ENCODE peak calls at places on chromosome 6, in four cellular contexts. K is lower lobe of right lung, E is tibial nerve, A is GM23338. I is an unnamed sample.

GRCh38 chr6:26568601-26569432 is 27.9 kb upstream of the ABT1 start:
- DNase-seq in K (peak), E (peak), A (peak), I (peak)

GRCh38 chr6:55758156-55758942 is 117.0 kb downstream of the BMP5 start:
- DNase-seq in K (no peak), E (no peak), A (no peak), I (no peak)

GRCh38 chr6:121925024-121925423 is 474.4 kb upstream of the HSF2 start:
- DNase-seq in K (no peak), E (no peak), A (no peak), I (no peak)

GRCh38 chr6:13818341-13818740 is 4.0 kb upstream of the MCUR1 start:
- DNase-seq in K (no peak), E (no peak), A (peak), I (no peak)

GRCh38 chr6:145502417-145502816 is 232.9 kb downstream of the EPM2A start:
- DNase-seq in K (no peak), E (no peak), A (no peak), I (no peak)

GRCh38 chr6:88629838-88630462 is 333.5 kb downstream of the RNGTT start:
- DNase-seq in K (no peak), E (no peak), A (peak), I (no peak)

GRCh38 chr6:48068326-48069191 is 42.4 kb downstream of the PTCHD4 start:
- DNase-seq in K (no peak), E (no peak), A (peak), I (peak)

GRCh38 chr6:25628471-25629201 is 23.4 kb upstream of the SCGN start:
- DNase-seq in K (no peak), E (no peak), A (no peak), I (no peak)

GRCh38 chr6:79762370-79762769 is 131.2 kb downstream of the SH3BGRL2 start:
- DNase-seq in K (no peak), E (no peak), A (peak), I (no peak)

GRCh38 chr6:41785689-41786450 is 1.6 kb upstream of the TOMM6 start:
- DNase-seq in K (no peak), E (no peak), A (peak), I (no peak)

GRCh38 chr6:291697-292505 is at the start of gene DUSP22:
- DNase-seq in K (peak), E (peak), A (peak), I (no peak)

GRCh38 chr6:166848979-166849756 is 107.2 kb downstream of the RNASET2 start:
- DNase-seq in K (no peak), E (no peak), A (no peak), I (no peak)

GRCh38 chr6:156933201-156934053 is 156.2 kb downstream of the ARID1B start:
- DNase-seq in K (peak), E (no peak), A (peak), I (no peak)

GRCh38 chr6:156778615-156779205 is 1.5 kb downstream of the ARID1B start:
- DNase-seq in K (peak), E (peak), A (peak), I (no peak)

GRCh38 chr6:111841822-111842221 is 31.4 kb downstream of the FYN start:
- DNase-seq in K (no peak), E (no peak), A (no peak), I (no peak)

GRCh38 chr6:63644668-63645326 is 9.2 kb downstream of the PHF3 start:
- DNase-seq in K (no peak), E (no peak), A (no peak), I (no peak)

GRCh38 chr6:12163744-12164507 is 126.2 kb upstream of the EDN1 start:
- DNase-seq in K (no peak), E (no peak), A (no peak), I (no peak)

GRCh38 chr6:156175971-156176421 is 601.2 kb upstream of the ARID1B start:
- DNase-seq in K (peak), E (no peak), A (peak), I (no peak)

GRCh38 chr6:30689985-30690384 is 799 bp downstream of the NRM start:
- DNase-seq in K (peak), E (no peak), A (no peak), I (no peak)

GRCh38 chr6:137978252-137978896 is 111.3 kb downstream of the TNFAIP3 start:
- DNase-seq in K (no peak), E (no peak), A (no peak), I (no peak)

GRCh38 chr6:12013368-12013617 is 1.2 kb downstream of the HIVEP1 start:
- DNase-seq in K (no peak), E (no peak), A (no peak), I (no peak)

GRCh38 chr6:43845646-43846045 is 75.6 kb downstream of the VEGFA start:
- DNase-seq in K (no peak), E (no peak), A (no peak), I (no peak)

GRCh38 chr6:106116125-106116524 is 30.0 kb downstream of the PRDM1 start:
- DNase-seq in K (no peak), E (no peak), A (no peak), I (peak)

GRCh38 chr6:11055127-11055627 is 11.1 kb upstream of the ELOVL2 start:
- DNase-seq in K (no peak), E (no peak), A (no peak), I (no peak)

GRCh38 chr6:130928993-130929678 is 101.9 kb downstream of the SMLR1 start:
- DNase-seq in K (no peak), E (no peak), A (no peak), I (no peak)

GRCh38 chr6:50147371-50147770 is 97.6 kb upstream of the DEFB112 start:
- DNase-seq in K (no peak), E (no peak), A (no peak), I (no peak)

GRCh38 chr6:156021746-156022396 is 566.2 kb upstream of the NOX3 start:
- DNase-seq in K (no peak), E (no peak), A (no peak), I (no peak)

GRCh38 chr6:2953098-2953497 is 18.3 kb downstream of the SERPINB6 start:
- DNase-seq in K (no peak), E (no peak), A (no peak), I (no peak)
- H3K27ac ChIP-seq in K (peak), E (peak), A (peak), I (peak)

DNA sequence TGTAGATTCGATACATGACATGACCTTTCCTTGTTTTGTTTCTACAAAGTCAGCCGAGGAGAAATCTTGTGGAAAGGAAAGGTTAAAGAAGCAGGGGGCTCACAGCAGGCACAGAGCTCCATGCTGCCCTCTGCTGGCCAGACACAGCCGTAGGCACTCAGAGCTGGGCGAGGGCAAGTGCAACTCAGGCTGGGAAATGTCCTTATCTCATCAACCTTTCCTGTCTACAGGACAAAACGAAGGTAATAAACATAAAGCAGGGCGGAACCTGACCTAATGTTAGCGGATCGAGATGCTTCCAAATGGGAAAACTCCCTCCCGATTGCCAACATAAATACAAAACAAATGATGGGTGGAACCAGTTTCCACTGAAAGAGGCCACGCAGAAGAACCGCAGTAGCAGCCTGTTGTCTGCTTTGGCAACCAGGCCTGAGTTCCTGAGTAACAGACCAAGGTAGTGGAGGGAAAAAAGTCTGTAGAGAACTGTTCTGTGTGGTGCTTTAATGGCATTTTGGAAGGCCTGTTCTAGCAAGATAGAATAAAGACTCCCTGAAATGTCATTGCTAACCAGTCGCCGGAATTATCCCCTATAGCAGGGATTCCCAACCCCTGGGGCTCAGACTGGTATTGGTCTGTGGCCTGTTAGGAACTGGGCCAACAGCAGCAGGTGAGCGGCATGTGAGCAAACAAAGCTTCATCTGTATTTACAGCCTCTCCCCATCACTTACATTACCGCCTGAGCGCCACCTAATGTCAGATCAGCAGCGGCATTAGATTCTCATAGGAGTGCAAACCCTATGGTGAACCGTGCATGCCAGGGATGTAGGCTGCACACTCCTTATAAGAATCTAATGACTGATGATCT is 85.2 kb downstream of the MBOAT1 start:
- DNase-seq in K (peak), E (peak), A (peak), I (peak)
- H3K27ac ChIP-seq in K (no peak), E (peak), A (no peak), I (no peak)

DNA sequence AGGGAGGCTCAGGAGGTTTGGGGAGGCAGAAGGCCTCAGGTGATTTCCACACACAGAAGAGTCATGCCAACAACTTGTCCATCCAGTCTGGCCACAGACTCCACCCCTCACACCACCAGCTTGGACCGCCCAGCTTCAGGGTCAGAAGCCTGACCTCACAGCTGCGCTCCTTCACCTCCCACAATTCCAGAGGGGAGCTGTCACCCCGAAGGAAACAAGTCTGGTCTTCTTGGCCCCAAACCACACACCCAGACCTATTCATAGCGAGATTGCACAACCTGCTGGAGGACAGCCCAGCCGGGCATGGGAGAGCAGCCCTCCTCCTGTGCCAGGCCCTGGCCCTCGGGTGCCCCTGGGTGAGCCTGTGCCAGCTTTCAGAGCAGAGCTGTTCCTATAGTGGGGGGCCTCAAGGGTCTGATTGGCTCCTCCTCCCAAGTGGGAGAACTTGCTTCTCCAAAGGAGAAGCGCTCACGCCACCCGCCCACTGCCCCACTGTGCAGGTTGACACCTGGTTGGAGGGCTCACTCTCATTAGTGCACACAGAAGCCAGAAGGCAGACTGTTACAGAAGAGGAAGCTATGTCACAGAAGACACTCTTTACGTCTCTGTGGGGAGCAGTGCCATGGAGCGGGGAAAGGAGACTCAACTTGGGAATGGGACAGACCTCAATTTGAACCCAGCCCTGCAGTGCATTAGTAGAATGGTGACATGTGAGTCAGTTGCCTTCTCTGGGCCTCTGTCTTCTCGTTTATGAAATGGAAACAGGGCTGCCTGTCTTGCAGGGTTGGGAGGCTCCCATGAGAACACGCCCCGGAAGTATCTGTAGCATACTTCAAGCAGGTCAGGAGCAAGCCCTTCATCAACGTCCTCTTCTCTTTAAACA is 128.8 kb downstream of the FOXO3 start:
- DNase-seq in K (peak), E (peak), A (no peak), I (peak)
- H3K27ac ChIP-seq in K (peak), E (peak), A (no peak), I (no peak)

GRCh38 chr6:142377112-142377848 is 75.5 kb downstream of the ADGRG6 start:
- DNase-seq in K (no peak), E (no peak), A (peak), I (no peak)
- H3K27ac ChIP-seq in K (no peak), E (peak), A (no peak), I (no peak)

DNA sequence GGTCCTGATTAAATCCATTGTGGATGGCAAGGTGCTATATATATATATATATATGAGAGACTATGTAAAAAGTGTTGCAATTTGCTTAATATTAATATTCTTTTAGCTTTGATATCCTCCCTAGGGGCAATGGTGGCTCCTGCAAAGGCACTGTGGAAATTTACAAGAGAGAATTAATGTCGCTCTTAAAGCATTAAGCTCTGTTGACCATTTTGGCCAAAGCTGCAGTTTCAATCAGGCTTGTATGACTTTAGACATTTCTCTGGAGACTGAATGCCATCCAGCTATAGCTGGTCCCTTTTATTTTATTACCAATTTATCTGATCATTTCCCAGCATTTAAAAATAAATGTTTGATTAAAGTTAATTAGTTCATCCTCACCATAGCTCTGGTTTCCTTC is 155.3 kb downstream of the JARID2 start:
- DNase-seq in K (no peak), E (no peak), A (no peak), I (no peak)
- H3K27ac ChIP-seq in K (no peak), E (peak), A (no peak), I (peak)

GRCh38 chr6:40599580-40599979 is 12.4 kb upstream of the LRFN2 start:
- DNase-seq in K (no peak), E (no peak), A (peak), I (no peak)

DNA sequence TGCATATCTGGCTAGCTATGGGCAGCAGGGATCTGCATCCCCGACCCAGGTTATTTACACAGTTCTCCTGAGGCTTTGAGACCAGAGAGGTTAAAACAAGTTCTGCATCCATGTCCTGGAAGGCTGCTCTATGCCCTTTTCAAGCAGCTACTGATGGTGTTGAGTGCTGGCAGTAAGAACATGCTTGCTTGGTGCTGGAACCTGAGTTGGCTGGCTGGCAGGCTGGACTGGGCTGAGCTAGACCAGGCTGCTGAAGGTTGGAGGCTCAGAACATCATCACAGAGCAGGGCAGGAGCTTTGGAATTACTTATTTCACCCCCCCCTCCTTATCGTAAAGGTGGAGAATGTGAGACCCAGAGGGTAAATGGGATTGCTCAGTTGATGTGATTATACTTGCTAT is 16.9 kb upstream of the LRFN2 start:
- DNase-seq in K (no peak), E (no peak), A (no peak), I (no peak)
- H3K27ac ChIP-seq in K (no peak), E (no peak), A (no peak), I (no peak)

GRCh38 chr6:31691564-31692108 is 10.8 kb upstream of the LY6G5C start:
- DNase-seq in K (no peak), E (no peak), A (no peak), I (no peak)

GRCh38 chr6:31692353-31692752 is 10.8 kb downstream of the ABHD16A start:
- DNase-seq in K (no peak), E (no peak), A (no peak), I (peak)

GRCh38 chr6:31691078-31691463 is 10.2 kb upstream of the LY6G5C start:
- DNase-seq in K (no peak), E (no peak), A (no peak), I (no peak)

GRCh38 chr6:31689249-31690110 is 8.6 kb upstream of the LY6G5C start:
- DNase-seq in K (no peak), E (no peak), A (peak), I (no peak)

GRCh38 chr6:31690231-31691077 is 9.6 kb upstream of the LY6G5C start:
- DNase-seq in K (no peak), E (no peak), A (no peak), I (peak)
- H3K27ac ChIP-seq in K (peak), E (no peak), A (no peak), I (peak)

GRCh38 chr6:97059473-97059872 is 134.9 kb downstream of the KLHL32 start:
- DNase-seq in K (no peak), E (no peak), A (peak), I (no peak)
- H3K27ac ChIP-seq in K (no peak), E (no peak), A (no peak), I (no peak)

I was measured in caudate nucleus.